ENCODE peak calls at places on chromosome 20, in eight cellular contexts. One of them, this sample, is unnamed. For H3K9me2, the result is how much of the 10 kb centered on the place peaks cover.

GRCh38 chr20:33276303-33277113 is 6.5 kb upstream of the BPIFB1 start:
- DNase-seq in hepatocyte: no peak
- DNase-seq in GM23338: no peak
- DNase-seq in PC-9: no peak
- DNase-seq in MM.1S: no peak
- DNase-seq in PC-3: no peak
- DNase-seq in SK-N-SH: peak
- DNase-seq in GM23248: no peak
- DNase-seq in this sample: no peak

GRCh38 chr20:3923818-3924217 is 34.6 kb downstream of the PANK2 start:
- DNase-seq in hepatocyte: no peak
- DNase-seq in SK-N-SH: no peak
- DNase-seq in GM23338: no peak
- DNase-seq in PC-3: no peak
- DNase-seq in GM23248: peak
- DNase-seq in PC-9: no peak
- DNase-seq in MM.1S: no peak
- DNase-seq in this sample: no peak

GRCh38 chr20:53935353-53936084 is 134.9 kb downstream of the BCAS1 start:
- DNase-seq in hepatocyte: no peak
- DNase-seq in GM23338: peak
- DNase-seq in PC-9: no peak
- DNase-seq in PC-3: no peak
- DNase-seq in GM23248: no peak
- DNase-seq in SK-N-SH: no peak
- DNase-seq in MM.1S: peak
- DNase-seq in this sample: peak

GRCh38 chr20:49534314-49534713 is 33.6 kb downstream of the PTGIS start:
- DNase-seq in GM23338: peak
- DNase-seq in SK-N-SH: peak
- DNase-seq in MM.1S: peak
- DNase-seq in GM23248: peak
- DNase-seq in PC-3: peak
- DNase-seq in PC-9: peak
- DNase-seq in hepatocyte: peak
- DNase-seq in this sample: peak

GRCh38 chr20:2986466-2986865 is 57.0 kb upstream of the GNRH2 start:
- DNase-seq in SK-N-SH: no peak
- DNase-seq in hepatocyte: no peak
- DNase-seq in MM.1S: no peak
- DNase-seq in PC-9: no peak
- DNase-seq in PC-3: no peak
- DNase-seq in GM23248: peak
- DNase-seq in GM23338: no peak
- DNase-seq in this sample: no peak

GRCh38 chr20:19729672-19730071 is 28.4 kb upstream of the RIN2 start:
- DNase-seq in PC-3: no peak
- DNase-seq in GM23338: no peak
- DNase-seq in hepatocyte: no peak
- DNase-seq in SK-N-SH: no peak
- DNase-seq in MM.1S: no peak
- DNase-seq in PC-9: no peak
- DNase-seq in GM23248: peak
- DNase-seq in this sample: no peak

GRCh38 chr20:21209668-21210067 is 83.8 kb downstream of the KIZ start:
- DNase-seq in SK-N-SH: peak
- DNase-seq in GM23248: no peak
- DNase-seq in MM.1S: no peak
- DNase-seq in PC-3: no peak
- DNase-seq in hepatocyte: no peak
- DNase-seq in GM23338: no peak
- DNase-seq in PC-9: no peak
- DNase-seq in this sample: no peak

GRCh38 chr20:62708591-62709536 is at the start of gene NTSR1:
- DNase-seq in MM.1S: no peak
- DNase-seq in GM23248: peak
- DNase-seq in GM23338: peak
- DNase-seq in PC-3: no peak
- DNase-seq in SK-N-SH: no peak
- DNase-seq in hepatocyte: no peak
- DNase-seq in PC-9: no peak
- DNase-seq in this sample: no peak

GRCh38 chr20:34249291-34249690 is 8.1 kb downstream of the ASIP start:
- DNase-seq in MM.1S: peak
- DNase-seq in SK-N-SH: no peak
- DNase-seq in PC-3: no peak
- DNase-seq in GM23248: peak
- DNase-seq in hepatocyte: no peak
- DNase-seq in PC-9: no peak
- DNase-seq in GM23338: no peak
- DNase-seq in this sample: no peak

GRCh38 chr20:32390999-32391398 is 32.9 kb downstream of the ASXL1 start:
- DNase-seq in PC-3: peak
- DNase-seq in MM.1S: no peak
- DNase-seq in GM23248: no peak
- DNase-seq in PC-9: no peak
- DNase-seq in SK-N-SH: no peak
- DNase-seq in GM23338: no peak
- DNase-seq in hepatocyte: no peak
- DNase-seq in this sample: no peak

GRCh38 chr20:6468751-6469150 is 298.7 kb upstream of the BMP2 start:
- DNase-seq in MM.1S: no peak
- DNase-seq in hepatocyte: no peak
- DNase-seq in SK-N-SH: no peak
- DNase-seq in PC-9: no peak
- DNase-seq in GM23248: no peak
- DNase-seq in GM23338: no peak
- DNase-seq in PC-3: peak
- DNase-seq in this sample: no peak

GRCh38 chr20:64145458-64146300 is 18.6 kb upstream of the MYT1 start:
- DNase-seq in hepatocyte: no peak
- DNase-seq in SK-N-SH: no peak
- DNase-seq in GM23248: no peak
- DNase-seq in PC-9: no peak
- DNase-seq in MM.1S: no peak
- DNase-seq in GM23338: peak
- DNase-seq in PC-3: no peak
- DNase-seq in this sample: no peak

GRCh38 chr20:33370296-33370695 is 31.0 kb downstream of the CDK5RAP1 start:
- DNase-seq in PC-9: no peak
- DNase-seq in SK-N-SH: no peak
- DNase-seq in PC-3: no peak
- DNase-seq in MM.1S: no peak
- DNase-seq in GM23248: no peak
- DNase-seq in GM23338: no peak
- DNase-seq in hepatocyte: no peak
- DNase-seq in this sample: no peak

GRCh38 chr20:5282561-5282960 is 34.2 kb downstream of the PROKR2 start:
- DNase-seq in GM23338: no peak
- DNase-seq in PC-3: no peak
- DNase-seq in PC-9: no peak
- DNase-seq in GM23248: no peak
- DNase-seq in SK-N-SH: no peak
- DNase-seq in hepatocyte: no peak
- DNase-seq in MM.1S: no peak
- DNase-seq in this sample: no peak

GRCh38 chr20:35200255-35200654 is 26.2 kb upstream of the MMP24 start:
- DNase-seq in PC-9: peak
- DNase-seq in GM23248: peak
- DNase-seq in hepatocyte: no peak
- DNase-seq in MM.1S: no peak
- DNase-seq in SK-N-SH: no peak
- DNase-seq in PC-3: peak
- DNase-seq in GM23338: no peak
- DNase-seq in this sample: no peak

GRCh38 chr20:7094438-7094997 is 327.0 kb downstream of the BMP2 start:
- DNase-seq in GM23248: peak
- DNase-seq in hepatocyte: peak
- DNase-seq in MM.1S: peak
- DNase-seq in PC-9: no peak
- DNase-seq in SK-N-SH: peak
- DNase-seq in PC-3: peak
- DNase-seq in GM23338: peak
- DNase-seq in this sample: peak

GRCh38 chr20:8394308-8394945 is 262.4 kb downstream of the PLCB1 start:
- DNase-seq in PC-9: no peak
- DNase-seq in GM23248: peak
- DNase-seq in GM23338: no peak
- DNase-seq in hepatocyte: no peak
- DNase-seq in SK-N-SH: no peak
- DNase-seq in PC-3: no peak
- DNase-seq in MM.1S: peak
- DNase-seq in this sample: peak

GRCh38 chr20:56427797-56428196 is 15.7 kb downstream of the CASS4 start:
- DNase-seq in GM23248: no peak
- DNase-seq in SK-N-SH: no peak
- DNase-seq in GM23338: no peak
- DNase-seq in hepatocyte: no peak
- DNase-seq in PC-9: no peak
- DNase-seq in MM.1S: no peak
- DNase-seq in PC-3: no peak
- DNase-seq in this sample: no peak

GRCh38 chr20:56428388-56428787 is 16.3 kb downstream of the CASS4 start:
- DNase-seq in PC-3: no peak
- DNase-seq in PC-9: no peak
- DNase-seq in GM23338: no peak
- DNase-seq in SK-N-SH: no peak
- DNase-seq in MM.1S: no peak
- DNase-seq in hepatocyte: no peak
- DNase-seq in GM23248: no peak
- DNase-seq in this sample: no peak

GRCh38 chr20:56426926-56427325 is 14.9 kb downstream of the CASS4 start:
- DNase-seq in GM23248: no peak
- DNase-seq in SK-N-SH: no peak
- DNase-seq in GM23338: no peak
- DNase-seq in MM.1S: no peak
- DNase-seq in PC-9: no peak
- DNase-seq in hepatocyte: no peak
- DNase-seq in PC-3: no peak
- DNase-seq in this sample: no peak

GRCh38 chr20:56424931-56425330 is 12.9 kb downstream of the CASS4 start:
- DNase-seq in GM23338: no peak
- DNase-seq in hepatocyte: no peak
- DNase-seq in GM23248: no peak
- DNase-seq in SK-N-SH: no peak
- DNase-seq in MM.1S: no peak
- DNase-seq in PC-9: no peak
- DNase-seq in PC-3: no peak
- DNase-seq in this sample: no peak

DNA sequence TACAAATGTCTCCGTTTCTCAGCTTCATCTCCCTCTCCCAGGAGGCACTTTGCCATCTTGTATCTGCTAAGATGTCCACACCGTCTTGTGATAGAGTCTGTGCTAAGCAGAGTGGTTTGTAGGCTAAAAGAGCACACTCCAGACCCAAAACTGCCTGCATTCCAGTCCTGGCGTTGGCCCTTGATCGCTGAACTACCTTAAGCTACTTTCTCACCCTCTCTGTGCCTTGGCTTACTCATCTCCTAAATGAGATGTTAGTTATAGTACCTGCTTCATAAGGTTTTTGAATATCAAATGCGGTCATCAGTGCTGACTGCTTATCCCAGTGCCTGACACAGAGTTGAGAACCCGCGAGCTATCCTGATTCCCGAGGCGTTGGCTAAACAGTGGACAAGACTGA is 14.0 kb downstream of the CASS4 start:
- DNase-seq in hepatocyte: no peak
- DNase-seq in MM.1S: no peak
- DNase-seq in PC-3: no peak
- DNase-seq in GM23248: no peak
- DNase-seq in SK-N-SH: no peak
- DNase-seq in GM23338: no peak
- DNase-seq in PC-9: no peak
- DNase-seq in this sample: no peak
- H3K9me2 ChIP-seq in hepatocyte: under half
- H3K9me2 ChIP-seq in MM.1S: under half
- H3K9me2 ChIP-seq in PC-3: under half
- H3K9me2 ChIP-seq in GM23248: under half
- H3K9me2 ChIP-seq in SK-N-SH: under half
- H3K9me2 ChIP-seq in GM23338: under half
- H3K9me2 ChIP-seq in PC-9: under half
- H3K9me2 ChIP-seq in this sample: under half

DNA sequence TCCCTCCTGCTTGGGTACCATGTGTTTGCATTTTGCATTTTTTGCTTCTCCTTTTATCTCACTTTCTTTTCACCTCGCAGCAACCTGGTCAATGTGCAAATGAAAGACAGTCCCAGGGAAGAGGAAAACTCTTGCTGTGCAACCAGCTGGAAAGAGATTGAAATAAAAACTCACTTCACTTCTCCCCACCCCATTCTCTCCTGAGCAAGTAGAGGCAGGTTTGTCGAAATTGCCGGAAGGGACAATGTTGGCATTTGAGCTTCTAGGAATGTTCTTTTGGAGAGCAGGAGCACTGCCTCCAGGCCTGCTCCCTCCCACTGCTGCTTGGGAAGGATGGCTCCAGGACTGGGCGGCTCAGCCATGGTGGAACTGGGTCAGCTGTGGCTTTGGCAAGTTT is 30.6 kb downstream of the KCNG1 start:
- DNase-seq in MM.1S: no peak
- DNase-seq in GM23338: peak
- DNase-seq in PC-3: no peak
- DNase-seq in GM23248: no peak
- DNase-seq in SK-N-SH: no peak
- DNase-seq in hepatocyte: no peak
- DNase-seq in PC-9: no peak
- DNase-seq in this sample: peak
- H3K9me2 ChIP-seq in MM.1S: under half
- H3K9me2 ChIP-seq in GM23338: under half
- H3K9me2 ChIP-seq in PC-3: under half
- H3K9me2 ChIP-seq in GM23248: under half
- H3K9me2 ChIP-seq in SK-N-SH: under half
- H3K9me2 ChIP-seq in hepatocyte: under half
- H3K9me2 ChIP-seq in PC-9: under half
- H3K9me2 ChIP-seq in this sample: under half

GRCh38 chr20:10453241-10453640 is 18.1 kb downstream of the SLX4IP start:
- DNase-seq in SK-N-SH: no peak
- DNase-seq in PC-9: no peak
- DNase-seq in MM.1S: peak
- DNase-seq in PC-3: no peak
- DNase-seq in hepatocyte: no peak
- DNase-seq in GM23338: no peak
- DNase-seq in GM23248: no peak
- DNase-seq in this sample: peak
- H3K9me2 ChIP-seq in SK-N-SH: under half
- H3K9me2 ChIP-seq in PC-9: under half
- H3K9me2 ChIP-seq in MM.1S: under half
- H3K9me2 ChIP-seq in PC-3: under half
- H3K9me2 ChIP-seq in hepatocyte: under half
- H3K9me2 ChIP-seq in GM23338: under half
- H3K9me2 ChIP-seq in GM23248: under half
- H3K9me2 ChIP-seq in this sample: under half

DNA sequence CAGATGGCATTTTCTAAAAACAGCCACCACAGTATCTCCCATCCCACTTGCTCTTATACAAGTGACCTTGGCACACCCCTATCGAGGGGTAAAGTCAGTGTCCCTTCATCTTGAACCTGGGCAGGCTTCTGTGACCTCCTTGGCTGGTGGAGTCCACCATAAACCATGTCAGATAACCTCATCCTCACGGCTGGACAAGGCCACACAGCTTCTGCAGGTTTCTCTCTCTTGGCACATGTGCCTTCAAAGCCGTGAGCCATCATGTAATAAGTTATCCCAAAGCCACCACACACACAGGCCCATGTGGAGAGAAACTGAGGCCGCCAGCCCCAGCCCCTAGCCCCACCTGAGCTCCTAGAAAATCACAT is 105.4 kb downstream of the SNX5 start:
- DNase-seq in GM23248: no peak
- DNase-seq in GM23338: no peak
- DNase-seq in SK-N-SH: no peak
- DNase-seq in MM.1S: no peak
- DNase-seq in PC-3: no peak
- DNase-seq in hepatocyte: no peak
- DNase-seq in PC-9: no peak
- DNase-seq in this sample: no peak
- H3K9me2 ChIP-seq in GM23248: under half
- H3K9me2 ChIP-seq in GM23338: under half
- H3K9me2 ChIP-seq in SK-N-SH: under half
- H3K9me2 ChIP-seq in MM.1S: under half
- H3K9me2 ChIP-seq in PC-3: under half
- H3K9me2 ChIP-seq in hepatocyte: under half
- H3K9me2 ChIP-seq in PC-9: under half
- H3K9me2 ChIP-seq in this sample: under half